ENCODE peak calls at places on chromosomes 4 and X, in seven cellular contexts. Z is HepG2, I is HCT116, V is A549, H is upper lobe of left lung, A is gastrocnemius medialis, B is body of pancreas. Y is an unnamed sample.
A peak's percentile ranks its signal among the peaks of the same experiment; 100 is the strongest.

GRCh38 chr4:6180841-6181631 is 19.3 kb downstream of the JAKMIP1 start:
- ATAC-seq in Z (no peak), I (no peak), V (no peak), H (no peak), A (no peak), B (no peak), Y (no peak)

GRCh38 chrX:46703980-46704379 is 54.9 kb downstream of the SLC9A7 start:
- ATAC-seq in Z (no peak), I (no peak), V (no peak), H (no peak), A (no peak), B (no peak), Y (no peak)

GRCh38 chr4:183321079-183321478 is 1.0 kb upstream of the CLDN22 start:
- ATAC-seq in Z (no peak), I (no peak), V (no peak), H (no peak), A (no peak), B (no peak), Y (no peak)

GRCh38 chrX:31294475-31294874 is 222.6 kb upstream of the FTHL17 start:
- ATAC-seq in Z (no peak), I (no peak), V (no peak), H (no peak), A (no peak), B (no peak), Y (no peak)

GRCh38 chrX:100731441-100732281 is at the start of gene SYTL4:
- ATAC-seq in Z (peak; percentile 44), I (peak; percentile 93), V (peak; percentile 84), H (peak; percentile 88), A (no peak), B (peak; percentile 77), Y (peak; percentile 83)

GRCh38 chr4:62457356-62457755 is 1257.2 kb downstream of the ADGRL3 start:
- ATAC-seq in Z (no peak), I (no peak), V (no peak), H (no peak), A (no peak), B (no peak), Y (no peak)

GRCh38 chr4:152535236-152535902 is 523 bp downstream of the FBXW7 start:
- ATAC-seq in Z (peak; percentile 34), I (peak; percentile 19), V (peak; percentile 40), H (peak; percentile 31), A (peak; percentile 24), B (peak; percentile 28), Y (peak; percentile 25)

GRCh38 chrX:17373337-17373736 is 1.7 kb upstream of the NHS start:
- ATAC-seq in Z (no peak), I (no peak), V (no peak), H (no peak), A (no peak), B (no peak), Y (no peak)

GRCh38 chr4:143307536-143307935 is 29.1 kb upstream of the GAB1 start:
- ATAC-seq in Z (no peak), I (no peak), V (no peak), H (no peak), A (no peak), B (no peak), Y (no peak)

GRCh38 chrX:8663325-8663724 is 68.6 kb downstream of the ANOS1 start:
- ATAC-seq in Z (no peak), I (no peak), V (no peak), H (no peak), A (no peak), B (no peak), Y (no peak)

GRCh38 chrX:44428989-44429627 is 85.6 kb upstream of the EFHC2 start:
- ATAC-seq in Z (peak; percentile 80), I (no peak), V (peak; percentile 87), H (no peak), A (no peak), B (no peak), Y (no peak)

GRCh38 chr4:73684097-73684496 is 56.3 kb upstream of the CXCL8 start:
- ATAC-seq in Z (no peak), I (no peak), V (no peak), H (no peak), A (no peak), B (no peak), Y (no peak)

GRCh38 chrX:10939384-10939783 is 171.7 kb upstream of the HCCS start:
- ATAC-seq in Z (peak; percentile 88), I (no peak), V (no peak), H (no peak), A (no peak), B (no peak), Y (no peak)

GRCh38 chr4:171639540-171639939 is 173.7 kb upstream of the GALNTL6 start:
- ATAC-seq in Z (no peak), I (no peak), V (no peak), H (no peak), A (no peak), B (no peak), Y (no peak)

GRCh38 chr4:19776021-19776459 is 475.7 kb upstream of the SLIT2 start:
- ATAC-seq in Z (no peak), I (peak; percentile 94), V (peak; percentile 34), H (peak; percentile 31), A (no peak), B (no peak), Y (no peak)

GRCh38 chr4:153647975-153648374 is 36.1 kb upstream of the TLR2 start:
- ATAC-seq in Z (no peak), I (no peak), V (no peak), H (no peak), A (no peak), B (no peak), Y (no peak)

GRCh38 chr4:153651961-153652784 is 31.9 kb upstream of the TLR2 start:
- ATAC-seq in Z (no peak), I (no peak), V (no peak), H (peak; percentile 72), A (no peak), B (peak; percentile 6), Y (peak; percentile 62)

GRCh38 chr4:153649572-153649991 is 34.5 kb upstream of the TLR2 start:
- ATAC-seq in Z (no peak), I (peak; percentile 89), V (no peak), H (no peak), A (no peak), B (no peak), Y (no peak)

GRCh38 chr4:153655004-153655541 is 29.0 kb upstream of the TLR2 start:
- ATAC-seq in Z (no peak), I (no peak), V (no peak), H (no peak), A (no peak), B (no peak), Y (no peak)

GRCh38 chr4:153651041-153651960 is 32.8 kb upstream of the TLR2 start:
- ATAC-seq in Z (no peak), I (no peak), V (no peak), H (peak; percentile 86), A (no peak), B (no peak), Y (peak; percentile 61)
- TF ChIP-seq POLR2A in Z (no peak), I (no peak), V (no peak), H (peak; percentile 61), A (no peak), B (no peak), Y (no peak)

DNA sequence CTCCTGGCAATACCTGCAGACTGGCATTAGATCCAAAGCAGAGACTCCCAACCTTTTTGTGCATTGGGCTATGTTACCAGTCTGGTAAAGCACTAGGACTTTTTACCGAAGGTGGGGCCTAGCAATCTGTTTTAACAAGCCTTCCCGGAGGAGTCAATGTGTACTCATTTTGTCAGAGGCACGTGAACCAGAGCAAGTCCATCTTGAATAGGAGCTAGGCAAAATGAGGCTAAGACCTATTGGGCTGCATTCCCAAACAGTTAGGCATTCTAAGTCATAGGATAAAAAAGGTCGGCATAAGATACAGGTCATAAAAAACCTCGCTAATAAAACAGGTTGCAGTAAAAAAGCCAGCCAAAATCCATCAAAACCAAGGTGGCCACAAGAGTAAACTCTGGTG is 22.3 kb downstream of the ADGRA3 start:
- ATAC-seq in Z (no peak), I (no peak), V (no peak), H (no peak), A (peak; percentile 46), B (no peak), Y (no peak)
- H3K9me3 ChIP-seq in Z (no peaks in the 10 kb centered on the region), I (no peaks in the 10 kb centered on the region), V (no peaks in the 10 kb centered on the region), H (no peaks in the 10 kb centered on the region), A (no peaks in the 10 kb centered on the region), B (no peaks in the 10 kb centered on the region), Y (no peaks in the 10 kb centered on the region)

GRCh38 chrX:120260369-120260768 is 9.8 kb downstream of the ZBTB33 start:
- ATAC-seq in Z (peak; percentile 29), I (no peak), V (no peak), H (no peak), A (no peak), B (no peak), Y (no peak)

GRCh38 chrX:120264315-120264714 is 13.7 kb downstream of the ZBTB33 start:
- ATAC-seq in Z (no peak), I (no peak), V (no peak), H (peak; percentile 45), A (no peak), B (no peak), Y (no peak)

DNA sequence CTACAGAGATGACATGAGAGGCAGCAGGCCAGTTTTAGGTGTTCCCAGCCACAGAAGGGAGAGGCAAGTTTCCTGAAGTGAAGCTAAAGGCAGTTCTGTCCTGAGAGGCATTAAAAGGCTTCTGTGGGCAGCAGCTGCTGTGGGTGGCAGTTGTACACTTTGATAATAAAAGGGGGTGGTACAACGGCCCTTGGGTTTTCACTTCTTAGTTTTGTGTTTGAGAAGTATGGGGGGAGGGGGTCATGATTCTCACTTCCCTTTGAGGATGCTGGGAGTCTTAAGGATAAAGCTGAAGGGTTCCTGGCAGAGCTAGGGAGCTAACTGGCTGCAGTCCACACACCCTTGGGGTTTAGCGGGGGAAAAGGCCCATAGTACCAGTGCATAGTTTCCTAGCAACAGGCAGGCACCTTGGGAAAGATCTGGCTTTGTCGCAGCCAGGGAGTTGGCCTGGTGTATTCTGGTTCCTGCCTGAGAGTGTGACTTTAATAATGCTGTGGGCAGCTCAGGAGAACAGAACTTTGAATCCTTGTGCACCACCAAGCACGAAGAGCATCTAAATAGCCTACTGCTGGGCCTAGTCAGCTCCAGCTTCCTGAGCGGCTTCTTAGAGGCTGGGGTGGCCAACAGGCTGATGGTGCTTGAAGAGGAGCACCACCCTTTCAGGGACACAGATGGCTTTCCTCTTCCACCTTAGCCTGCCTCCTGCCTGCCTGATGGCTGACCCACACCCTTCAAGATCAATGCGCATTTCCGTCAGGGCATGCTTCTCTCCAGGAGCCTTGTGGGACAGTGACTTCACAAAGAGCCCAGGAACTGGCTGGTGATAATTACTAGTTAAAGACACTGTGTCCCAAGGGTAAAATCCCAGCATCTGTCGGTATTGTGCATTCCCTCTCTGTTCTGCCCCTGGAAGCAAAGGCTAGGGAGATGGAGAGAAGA is 12.4 kb downstream of the ZBTB33 start:
- ATAC-seq in Z (no peak), I (no peak), V (no peak), H (no peak), A (no peak), B (no peak), Y (no peak)
- H3K27ac ChIP-seq in Z (no peak overlapping the region), I (no peak overlapping the region), V (no peak overlapping the region), H (no peak overlapping the region), A (no peak overlapping the region), B (no peak overlapping the region), Y (no peak overlapping the region)

DNA sequence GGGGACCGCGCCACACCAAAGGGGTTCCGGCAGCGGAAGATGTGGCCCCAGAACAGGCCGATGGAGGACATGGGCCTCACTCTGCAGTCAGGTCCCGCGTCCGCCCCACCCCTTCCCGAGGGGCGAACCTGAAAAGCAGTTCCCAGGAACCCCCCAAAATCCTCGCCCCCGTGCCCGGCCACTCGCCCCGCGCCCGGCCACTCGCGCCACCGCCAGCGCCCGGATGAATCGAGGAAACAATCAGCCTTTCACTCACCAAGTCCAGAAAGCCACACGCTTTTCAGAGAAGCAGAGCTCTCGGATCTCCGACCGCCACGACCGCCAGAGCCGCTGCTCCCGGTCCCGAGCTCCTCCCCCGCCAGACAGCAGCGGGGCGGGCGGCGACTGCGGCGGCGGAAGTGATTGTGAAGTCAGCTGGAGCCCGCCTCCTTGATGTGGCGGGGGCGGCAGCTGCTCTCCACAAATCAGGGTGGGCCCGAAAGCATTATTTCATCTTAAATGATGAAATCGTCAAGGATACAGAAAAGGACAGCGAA is at the start of gene PJA1:
- ATAC-seq in Z (peak; percentile 98), I (peak; percentile 96), V (peak; percentile 99), H (peak; percentile 98), A (peak; percentile 76), B (peak; percentile 89), Y (peak; percentile 96)
- TF ChIP-seq POLR2A in Z (peak; percentile 56), I (no peak), V (peak; percentile 46), H (peak; percentile 64), A (peak; percentile 46), B (peak; percentile 66), Y (peak; percentile 46)